ENCODE peak calls at places on chromosomes 11 and 22, in ten cellular contexts. Y, M, O, F, G, L, A, W, X and C are unnamed samples.

GRCh38 chr11:102603091-102603490 is 22.0 kb downstream of the MMP20 start:
- DNase-seq in Y (no peak), M (no peak), O (no peak), F (peak; percentile 92), G (peak; percentile 73), L (peak; percentile 19), A (no peak), W (no peak), X (no peak), C (no peak)

GRCh38 chr11:133162228-133162627 is 370.1 kb downstream of the OPCML start:
- DNase-seq in Y (no peak), M (no peak), O (no peak), F (no peak), G (no peak), L (peak; percentile 33), A (no peak), W (no peak), X (no peak), C (no peak)

GRCh38 chr11:2399488-2400068 is 972 bp upstream of the TSSC4 start:
- DNase-seq in Y (no peak), M (no peak), O (peak; percentile 35), F (no peak), G (no peak), L (no peak), A (no peak), W (no peak), X (no peak), C (peak; percentile 34)

GRCh38 chr11:57340228-57340627 is 2.1 kb downstream of the P2RX3 start:
- DNase-seq in Y (no peak), M (peak; percentile 59), O (no peak), F (no peak), G (no peak), L (no peak), A (no peak), W (peak; percentile 62), X (no peak), C (no peak)

GRCh38 chr11:100674212-100674611 is 12.9 kb upstream of the ARHGAP42 start:
- DNase-seq in Y (no peak), M (no peak), O (no peak), F (no peak), G (peak; percentile 98), L (no peak), A (no peak), W (no peak), X (no peak), C (no peak)

GRCh38 chr11:35272391-35272821 is 133.4 kb downstream of the CD44 start:
- DNase-seq in Y (no peak), M (no peak), O (no peak), F (no peak), G (no peak), L (no peak), A (no peak), W (no peak), X (no peak), C (no peak)

GRCh38 chr11:108872781-108873291 is 208.0 kb downstream of the DDX10 start:
- DNase-seq in Y (no peak), M (no peak), O (no peak), F (no peak), G (peak; percentile 15), L (no peak), A (no peak), W (no peak), X (no peak), C (no peak)

GRCh38 chr11:96263361-96263763 is 79.6 kb downstream of the MAML2 start:
- DNase-seq in Y (no peak), M (no peak), O (peak; percentile 37), F (no peak), G (peak; percentile 89), L (no peak), A (no peak), W (peak; percentile 87), X (no peak), C (no peak)

GRCh38 chr11:1890856-1891830 is 552 bp downstream of the PRR33 start:
- DNase-seq in Y (no peak), M (peak; percentile 81), O (no peak), F (no peak), G (no peak), L (peak; percentile 10), A (peak; percentile 66), W (peak; percentile 64), X (peak; percentile 20), C (no peak)

DNA sequence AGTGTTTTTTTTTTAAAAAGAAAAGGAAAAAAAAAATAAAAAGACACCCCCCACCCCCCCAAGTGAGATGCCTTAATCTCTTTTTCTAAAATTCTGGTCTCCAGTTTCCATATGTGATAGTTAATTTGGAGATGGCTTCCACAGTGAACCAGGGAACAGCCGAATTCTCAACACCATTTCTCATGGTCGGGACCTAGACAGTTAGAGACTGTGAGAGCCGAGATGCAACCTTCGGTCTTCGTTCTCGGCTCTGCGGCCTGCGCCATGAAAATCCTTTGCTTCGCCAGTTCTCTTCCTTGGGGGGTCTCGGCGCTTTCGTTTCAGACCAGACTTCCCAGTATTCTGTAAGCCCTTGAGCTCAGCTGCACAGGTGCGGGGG is 731 bp downstream of the CACNG2 start:
- DNase-seq in Y (no peak), M (no peak), O (no peak), F (no peak), G (no peak), L (no peak), A (no peak), W (no peak), X (no peak), C (no peak)
- H3K4me3 ChIP-seq in Y (no peak overlapping the region), M (peak overlapping the region; percentile 41), O (peak overlapping the region; percentile 32), F (no peak overlapping the region), G (no peak overlapping the region), L (no peak overlapping the region), A (no peak overlapping the region), W (no peak overlapping the region), X (no peak overlapping the region), C (no peak overlapping the region)

GRCh38 chr22:44395116-44396005 is 82.6 kb upstream of the SHISAL1 start:
- DNase-seq in Y (peak; percentile 40), M (peak; percentile 54), O (no peak), F (no peak), G (no peak), L (peak; percentile 7), A (no peak), W (no peak), X (peak; percentile 11), C (no peak)

GRCh38 chr22:44394246-44395115 is 81.7 kb upstream of the SHISAL1 start:
- DNase-seq in Y (peak; percentile 20), M (peak; percentile 49), O (no peak), F (no peak), G (no peak), L (peak; percentile 0), A (peak; percentile 11), W (no peak), X (peak; percentile 5), C (no peak)

GRCh38 chr22:44396727-44397722 is 84.3 kb upstream of the SHISAL1 start:
- DNase-seq in Y (peak; percentile 44), M (peak; percentile 59), O (no peak), F (no peak), G (no peak), L (no peak), A (no peak), W (no peak), X (peak; percentile 8), C (no peak)

GRCh38 chr22:44398791-44399190 is 86.0 kb upstream of the SHISAL1 start:
- DNase-seq in Y (no peak), M (peak; percentile 51), O (no peak), F (no peak), G (no peak), L (peak; percentile 8), A (no peak), W (peak; percentile 13), X (peak; percentile 3), C (no peak)

DNA sequence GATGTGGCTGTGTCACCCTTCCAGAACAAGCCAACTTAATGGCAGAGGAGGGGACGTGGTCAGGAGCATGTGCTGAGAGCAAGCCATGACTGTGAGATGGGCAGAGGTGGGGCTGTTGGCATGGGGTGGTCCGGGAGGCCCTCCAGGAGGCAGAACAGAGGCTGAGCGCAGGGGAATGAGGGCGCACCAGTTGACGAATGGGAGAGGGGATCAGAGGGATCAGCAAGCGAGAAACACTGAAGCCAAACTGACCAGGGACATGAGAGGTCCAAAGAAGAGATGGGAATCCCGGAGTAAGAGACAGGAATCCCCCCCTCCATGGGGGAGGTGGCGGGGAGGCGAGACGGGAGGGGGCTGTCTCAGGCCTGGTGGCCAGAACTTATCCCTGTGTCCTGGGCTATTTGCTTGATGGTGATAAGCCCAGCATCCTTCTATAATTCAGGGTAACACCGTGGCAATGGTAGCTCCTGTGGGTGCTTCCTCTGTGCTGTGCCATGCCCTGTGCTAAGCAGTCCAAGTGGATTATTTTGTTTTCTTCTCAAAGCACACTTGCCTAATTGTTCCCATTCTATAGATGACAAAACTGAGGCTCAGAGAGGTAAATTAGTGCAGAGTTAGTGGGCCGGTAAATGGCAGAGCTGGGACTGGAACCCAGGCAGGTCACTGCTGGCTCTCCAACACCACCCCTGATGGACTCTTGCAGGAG is 83.4 kb upstream of the SHISAL1 start:
- DNase-seq in Y (peak; percentile 24), M (peak; percentile 39), O (no peak), F (no peak), G (no peak), L (peak; percentile 3), A (no peak), W (no peak), X (peak; percentile 6), C (no peak)
- TF ChIP-seq POLR2A in Y (no peak), M (no peak), O (no peak), F (no peak), G (no peak), L (no peak), A (no peak), W (no peak), X (no peak), C (no peak)

GRCh38 chr22:41782316-41782715 is 18.2 kb upstream of the CCDC134 start:
- DNase-seq in Y (no peak), M (no peak), O (no peak), F (no peak), G (no peak), L (no peak), A (no peak), W (no peak), X (no peak), C (no peak)

GRCh38 chr22:41779889-41780505 is 20.5 kb upstream of the CCDC134 start:
- DNase-seq in Y (no peak), M (peak; percentile 38), O (no peak), F (no peak), G (no peak), L (no peak), A (no peak), W (no peak), X (no peak), C (no peak)

GRCh38 chr22:41782751-41783150 is 17.7 kb upstream of the CCDC134 start:
- DNase-seq in Y (no peak), M (no peak), O (no peak), F (no peak), G (no peak), L (no peak), A (no peak), W (no peak), X (no peak), C (no peak)

GRCh38 chr22:41780714-41781507 is 19.6 kb upstream of the CCDC134 start:
- DNase-seq in Y (no peak), M (peak; percentile 97), O (no peak), F (no peak), G (peak; percentile 63), L (peak; percentile 33), A (peak; percentile 78), W (peak; percentile 95), X (peak; percentile 18), C (peak; percentile 29)

GRCh38 chr22:41781508-41781906 is 19.0 kb upstream of the CCDC134 start:
- DNase-seq in Y (no peak), M (no peak), O (no peak), F (no peak), G (no peak), L (no peak), A (no peak), W (no peak), X (no peak), C (no peak)
- TF ChIP-seq CTCF in Y (no peak), M (no peak), O (no peak), F (no peak), G (no peak), L (no peak), A (no peak), W (no peak), X (no peak), C (no peak)

GRCh38 chr11:3947084-3947483 is 91.6 kb downstream of the STIM1 start:
- DNase-seq in Y (no peak), M (no peak), O (no peak), F (no peak), G (peak; percentile 67), L (no peak), A (peak; percentile 71), W (peak; percentile 42), X (peak; percentile 44), C (peak; percentile 44)
- H3K4me3 ChIP-seq in Y (no peak overlapping the region), M (peak overlapping the region; percentile 56), O (no peak overlapping the region), F (no peak overlapping the region), G (no peak overlapping the region), L (no peak overlapping the region), A (no peak overlapping the region), W (no peak overlapping the region), X (no peak overlapping the region), C (no peak overlapping the region)